ENCODE peak calls at places on chromosomes 12 and 14, in four cellular contexts. R is uterus, I is psoas muscle, K is IMR-90. H is an unnamed sample.

GRCh38 chr14:93527076-93527692 is 96.4 kb downstream of the UNC79 start:
- DNase-seq in R (no peak), I (no peak), K (no peak), H (peak; percentile 13)

GRCh38 chr14:29927596-29928341 is at the start of gene PRKD1:
- DNase-seq in R (peak; percentile 62), I (peak; percentile 74), K (peak; percentile 62), H (peak; percentile 55)

GRCh38 chr12:51377099-51377984 is 13.9 kb downstream of the GALNT6 start:
- DNase-seq in R (no peak), I (no peak), K (no peak), H (no peak)

GRCh38 chr12:95002754-95003153 is 743 bp downstream of the NDUFA12 start:
- DNase-seq in R (no peak), I (no peak), K (no peak), H (no peak)

GRCh38 chr14:80618751-80619329 is 322.7 kb downstream of the CEP128 start:
- DNase-seq in R (no peak), I (no peak), K (peak; percentile 87), H (no peak)

GRCh38 chr14:69760810-69761209 is 6.1 kb upstream of the SRSF5 start:
- DNase-seq in R (no peak), I (no peak), K (no peak), H (no peak)

GRCh38 chr12:49552425-49552824 is 13.6 kb downstream of the KCNH3 start:
- DNase-seq in R (no peak), I (peak; percentile 10), K (no peak), H (no peak)

GRCh38 chr12:2719405-2719804 is 75.4 kb upstream of the FKBP4 start:
- DNase-seq in R (no peak), I (no peak), K (no peak), H (no peak)

GRCh38 chr14:64114166-64114565 is 180.0 kb downstream of the ESR2 start:
- DNase-seq in R (no peak), I (peak; percentile 81), K (peak; percentile 21), H (no peak)

GRCh38 chr12:49533331-49533730 is 5.5 kb upstream of the KCNH3 start:
- DNase-seq in R (no peak), I (no peak), K (no peak), H (no peak)

GRCh38 chr12:119182701-119183493 is 4.2 kb downstream of the HSPB8 start:
- DNase-seq in R (no peak), I (no peak), K (peak; percentile 35), H (no peak)

GRCh38 chr14:71122866-71123565 is 215.8 kb downstream of the PCNX1 start:
- DNase-seq in R (no peak), I (no peak), K (no peak), H (no peak)

GRCh38 chr12:24760162-24760561 is 188.7 kb downstream of the BCAT1 start:
- DNase-seq in R (no peak), I (no peak), K (no peak), H (no peak)

GRCh38 chr12:105462841-105463240 is 132.3 kb downstream of the C12orf75 start:
- DNase-seq in R (no peak), I (no peak), K (peak; percentile 61), H (no peak)

GRCh38 chr14:53384536-53384935 is 231.4 kb upstream of the DDHD1 start:
- DNase-seq in R (peak; percentile 33), I (no peak), K (no peak), H (no peak)

GRCh38 chr12:131896811-131897270 is 2.4 kb downstream of the ULK1 start:
- DNase-seq in R (peak; percentile 94), I (peak; percentile 98), K (no peak), H (no peak)

GRCh38 chr12:24530689-24531088 is 418.2 kb downstream of the BCAT1 start:
- DNase-seq in R (no peak), I (no peak), K (no peak), H (no peak)

GRCh38 chr12:131985145-131985875 is 35.6 kb downstream of the EP400 start:
- DNase-seq in R (no peak), I (no peak), K (no peak), H (no peak)

GRCh38 chr14:85280074-85280473 is 249.9 kb upstream of the FLRT2 start:
- DNase-seq in R (no peak), I (no peak), K (peak; percentile 3), H (no peak)

GRCh38 chr14:77025744-77026165 is 2.8 kb downstream of the IRF2BPL start:
- DNase-seq in R (no peak), I (no peak), K (no peak), H (no peak)

GRCh38 chr12:53182836-53183235 is 2.1 kb upstream of the CSAD start:
- DNase-seq in R (no peak), I (no peak), K (no peak), H (no peak)

GRCh38 chr12:12641650-12642049 is 30.0 kb downstream of the CREBL2 start:
- DNase-seq in R (no peak), I (no peak), K (no peak), H (no peak)
- H3K36me3 ChIP-seq in R (peaks cover 1% of the 10 kb centered on the region), I (peaks cover 78% of the 10 kb centered on the region), K (peaks cover 20% of the 10 kb centered on the region), H (no peaks in the 10 kb centered on the region)

DNA sequence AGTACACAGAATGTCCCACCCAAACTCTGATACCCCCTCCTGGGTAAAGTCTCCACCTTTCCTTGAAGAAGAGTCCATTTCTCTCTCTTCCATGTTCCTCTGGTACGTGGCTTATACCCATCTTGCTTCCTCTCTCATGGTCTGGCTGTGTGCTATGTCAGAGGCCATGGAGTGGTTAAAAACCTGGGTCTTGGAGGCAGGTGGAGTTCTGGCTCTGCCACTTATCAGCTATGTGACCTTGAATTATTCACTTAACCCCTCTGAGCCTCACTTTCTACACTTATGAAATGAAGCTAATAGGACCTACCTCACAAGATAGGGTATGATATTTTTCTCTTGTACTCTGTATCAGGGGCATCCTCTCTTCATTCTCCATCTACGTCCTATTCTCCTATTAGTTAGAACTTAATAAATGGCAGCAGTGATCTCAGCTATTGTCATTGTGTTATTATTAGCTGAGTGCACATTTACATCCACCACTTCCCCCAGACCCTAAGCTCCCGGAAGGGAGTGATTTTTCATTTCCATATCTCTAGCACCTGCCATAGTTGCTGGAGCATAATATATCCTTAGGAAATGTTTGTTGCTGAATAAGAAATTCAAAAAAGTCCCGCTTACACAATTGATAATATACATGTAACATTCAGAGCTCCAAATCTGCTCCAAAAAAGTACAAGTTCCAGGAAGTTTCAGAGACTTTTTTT is 59.8 kb upstream of the NOS1 start:
- DNase-seq in R (no peak), I (no peak), K (no peak), H (no peak)
- H3K27ac ChIP-seq in R (no peak overlapping the region), I (no peak overlapping the region), K (no peak overlapping the region), H (no peak overlapping the region)

DNA sequence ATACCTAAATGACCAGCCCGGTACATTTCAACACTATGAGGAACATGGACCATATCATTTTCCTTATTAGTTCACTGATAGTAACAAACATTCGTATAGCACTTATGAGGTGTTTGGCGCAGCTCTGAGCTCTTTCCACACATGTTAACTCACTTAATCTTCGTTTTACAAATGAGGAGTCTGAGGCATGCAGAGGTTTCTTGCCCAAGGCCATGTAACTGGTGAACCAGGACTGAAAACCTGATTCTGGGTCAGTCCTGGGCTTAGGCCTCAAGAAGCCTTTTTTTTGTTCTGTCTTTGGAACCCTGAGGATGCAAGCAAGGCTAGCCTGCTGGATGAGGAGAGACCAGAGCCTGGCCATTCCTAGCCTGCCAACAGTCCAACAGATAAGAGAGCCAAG is 55.0 kb downstream of the C14orf132 start:
- DNase-seq in R (no peak), I (no peak), K (no peak), H (no peak)
- H3K4me1 ChIP-seq in R (no peaks in the 10 kb centered on the region), I (no peaks in the 10 kb centered on the region), K (peaks cover 16% of the 10 kb centered on the region), H (no peaks in the 10 kb centered on the region)

GRCh38 chr14:74821267-74821915 is 54.6 kb downstream of the PROX2 start:
- DNase-seq in R (no peak), I (no peak), K (no peak), H (no peak)
- H3K36me3 ChIP-seq in R (no peaks in the 10 kb centered on the region), I (peaks cover 87% of the 10 kb centered on the region), K (peaks cover 31% of the 10 kb centered on the region), H (no peaks in the 10 kb centered on the region)

GRCh38 chr12:6201199-6201608 is 1.0 kb downstream of the CD9 start:
- DNase-seq in R (no peak), I (peak; percentile 62), K (no peak), H (peak; percentile 74)

GRCh38 chr12:6200266-6201198 is at the start of gene CD9:
- DNase-seq in R (peak; percentile 42), I (peak; percentile 79), K (no peak), H (peak; percentile 85)

GRCh38 chr12:6202846-6203245 is 2.6 kb downstream of the CD9 start:
- DNase-seq in R (no peak), I (no peak), K (no peak), H (no peak)

GRCh38 chr12:6201775-6202292 is 1.6 kb downstream of the CD9 start:
- DNase-seq in R (no peak), I (no peak), K (no peak), H (no peak)

DNA sequence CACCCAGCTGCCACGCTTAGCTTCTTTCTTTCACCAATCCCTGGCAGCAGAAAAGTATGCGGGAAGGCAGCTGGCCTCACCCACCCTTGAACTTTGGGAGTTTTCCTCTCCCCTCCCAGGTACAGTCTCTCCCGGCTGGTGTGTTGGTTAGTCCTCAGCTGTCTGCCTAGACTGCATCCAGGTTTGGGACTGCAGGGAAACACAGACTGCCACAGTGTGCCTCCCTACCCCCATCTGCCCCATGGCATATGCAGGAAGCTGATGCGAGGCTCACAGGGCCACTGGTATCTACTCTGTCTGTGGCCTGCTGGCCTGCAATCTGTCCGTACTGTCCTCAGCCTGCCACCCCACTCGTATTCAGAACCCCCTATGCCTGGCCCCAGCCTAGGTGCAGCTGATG is 2.1 kb downstream of the CD9 start:
- DNase-seq in R (no peak), I (no peak), K (no peak), H (no peak)
- H3K27ac ChIP-seq in R (peak overlapping the region; percentile 97), I (peak overlapping the region; percentile 11), K (no peak overlapping the region), H (peak overlapping the region; percentile 98)

GRCh38 chr12:75656650-75657049 is 145.2 kb upstream of the KRR1 start:
- DNase-seq in R (no peak), I (no peak), K (peak; percentile 95), H (no peak)
- H3K4me1 ChIP-seq in R (no peaks in the 10 kb centered on the region), I (no peaks in the 10 kb centered on the region), K (peaks cover 21% of the 10 kb centered on the region), H (no peaks in the 10 kb centered on the region)

DNA sequence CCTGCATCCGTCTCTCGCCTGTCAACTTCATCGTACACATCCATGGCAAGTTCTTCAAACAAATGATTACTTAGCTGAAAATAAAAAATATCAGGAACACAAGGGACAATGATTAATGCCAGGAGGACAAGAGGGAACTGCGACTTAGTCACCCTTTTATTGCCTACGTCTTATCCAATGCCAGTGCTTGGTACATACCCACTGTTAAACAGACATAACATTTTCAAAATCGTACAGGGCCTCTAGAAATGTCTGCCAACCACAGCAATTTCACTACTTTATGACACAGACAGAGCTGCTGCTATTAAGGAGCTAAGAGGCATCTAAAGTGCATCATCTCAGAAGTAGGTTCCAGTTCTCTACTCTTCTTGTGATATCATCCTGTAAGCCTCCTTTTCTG is 34.6 kb downstream of the GIT2 start:
- DNase-seq in R (no peak), I (no peak), K (no peak), H (no peak)
- H3K36me3 ChIP-seq in R (no peaks in the 10 kb centered on the region), I (peaks cover 85% of the 10 kb centered on the region), K (peaks cover 36% of the 10 kb centered on the region), H (no peaks in the 10 kb centered on the region)